ENCODE peak calls at places on chromosome 13, in six cellular contexts. H is kidney; S is EH; A is HFFc6; V is COLO829; L is effector memory CD4-positive, alpha-beta T cell. C is an unnamed sample.

GRCh38 chr13:67048793-67049150 is 181.4 kb downstream of the PCDH9 start:
- DNase-seq in H (no peak), S (peak; percentile 18), A (no peak), V (no peak), L (no peak), C (no peak)

GRCh38 chr13:89574077-89574476 is 1773.4 kb upstream of the MIR17HG start:
- DNase-seq in H (no peak), S (no peak), A (no peak), V (no peak), L (no peak), C (no peak)

GRCh38 chr13:29556742-29557141 is 38.7 kb downstream of the SLC7A1 start:
- DNase-seq in H (no peak), S (peak; percentile 45), A (no peak), V (no peak), L (no peak), C (no peak)

GRCh38 chr13:41216160-41216559 is 21.8 kb upstream of the KBTBD7 start:
- DNase-seq in H (no peak), S (peak; percentile 64), A (no peak), V (peak; percentile 91), L (no peak), C (no peak)

GRCh38 chr13:42847891-42848663 is 66.7 kb downstream of the FAM216B start:
- DNase-seq in H (no peak), S (peak; percentile 45), A (no peak), V (peak; percentile 77), L (no peak), C (no peak)

GRCh38 chr13:92716749-92717148 is 509.9 kb upstream of the GPC6 start:
- DNase-seq in H (no peak), S (no peak), A (peak; percentile 8), V (peak; percentile 9), L (no peak), C (no peak)

GRCh38 chr13:97125810-97126738 is 96.1 kb upstream of the MBNL2 start:
- DNase-seq in H (no peak), S (peak; percentile 62), A (peak; percentile 18), V (no peak), L (no peak), C (no peak)

GRCh38 chr13:76677047-76677446 is 209.2 kb downstream of the KCTD12 start:
- DNase-seq in H (no peak), S (peak; percentile 9), A (no peak), V (no peak), L (no peak), C (no peak)

GRCh38 chr13:46354143-46355087 is 32.6 kb downstream of the RUBCNL start:
- DNase-seq in H (no peak), S (peak; percentile 97), A (peak; percentile 94), V (peak; percentile 52), L (no peak), C (no peak)

GRCh38 chr13:93280688-93281087 is 54.1 kb downstream of the GPC6 start:
- DNase-seq in H (no peak), S (no peak), A (no peak), V (no peak), L (no peak), C (no peak)

GRCh38 chr13:103976371-103976770 is 910.2 kb upstream of the SLC10A2 start:
- DNase-seq in H (no peak), S (no peak), A (no peak), V (no peak), L (no peak), C (no peak)

C was measured in adrenal gland.